ENCODE peak calls at places on chromosomes 3 and 15, in nine cellular contexts. F is heart right ventricle, L is GM23248, Z is Peyer's patch, A is GM23338, T is colonic mucosa, X is ascending aorta, I is neuronal stem cell, V is IMR-90. M is an unnamed sample. For H3K36me3 and H3K4me1, the result is how much of the 10 kb centered on the place peaks cover.

GRCh38 chr3:65776494-65776893 is 262.2 kb downstream of the MAGI1 start:
- DNase-seq in F (no peak), T (no peak), I (no peak), L (peak), A (no peak), V (peak), Z (no peak), X (no peak), M (no peak)

GRCh38 chr15:89828324-89829145 is 13.9 kb upstream of the ANPEP start:
- DNase-seq in X (no peak), L (peak), V (peak), I (no peak), Z (peak), F (peak), A (peak), T (peak), M (peak)

GRCh38 chr15:101723161-101723873 is 956 bp downstream of the TARS3 start:
- DNase-seq in X (no peak), T (peak), F (no peak), Z (no peak), V (peak), I (no peak), L (peak), A (no peak), M (peak)

GRCh38 chr3:94811836-94812235 is 749.0 kb downstream of the NSUN3 start:
- DNase-seq in I (no peak), V (no peak), Z (no peak), F (no peak), L (no peak), X (no peak), T (no peak), A (peak), M (no peak)

GRCh38 chr3:172140499-172141391 is 101.4 kb downstream of the FNDC3B start:
- DNase-seq in Z (peak), V (peak), X (no peak), L (peak), I (no peak), F (peak), A (peak), T (peak), M (no peak)

GRCh38 chr3:95240395-95240794 is 1177.5 kb downstream of the NSUN3 start:
- DNase-seq in Z (no peak), A (no peak), F (no peak), T (no peak), L (no peak), V (no peak), X (no peak), I (no peak), M (no peak)

GRCh38 chr15:27058939-27059338 is 88.0 kb downstream of the GABRG3 start:
- DNase-seq in L (no peak), X (no peak), V (no peak), I (no peak), Z (no peak), A (no peak), T (no peak), F (no peak), M (no peak)

GRCh38 chr3:11835028-11835639 is 11.6 kb downstream of the TAMM41 start:
- DNase-seq in X (no peak), L (peak), I (no peak), T (no peak), Z (no peak), F (no peak), V (peak), A (peak), M (no peak)

GRCh38 chr3:119628816-119629445 is 31.2 kb downstream of the PLA1A start:
- DNase-seq in V (no peak), Z (no peak), I (no peak), F (no peak), T (no peak), X (no peak), A (no peak), L (no peak), M (no peak)

GRCh38 chr3:119628390-119628789 is 30.7 kb downstream of the PLA1A start:
- DNase-seq in V (no peak), I (no peak), L (no peak), Z (no peak), T (no peak), F (no peak), X (no peak), A (no peak), M (no peak)

GRCh38 chr3:119625451-119626153 is 27.9 kb downstream of the PLA1A start:
- DNase-seq in T (no peak), V (no peak), L (no peak), Z (no peak), X (no peak), F (no peak), I (no peak), A (no peak), M (no peak)

GRCh38 chr3:119630119-119630518 is 30.3 kb downstream of the POPDC2 start:
- DNase-seq in A (no peak), F (no peak), V (no peak), T (no peak), I (no peak), X (no peak), Z (no peak), L (no peak), M (no peak)

DNA sequence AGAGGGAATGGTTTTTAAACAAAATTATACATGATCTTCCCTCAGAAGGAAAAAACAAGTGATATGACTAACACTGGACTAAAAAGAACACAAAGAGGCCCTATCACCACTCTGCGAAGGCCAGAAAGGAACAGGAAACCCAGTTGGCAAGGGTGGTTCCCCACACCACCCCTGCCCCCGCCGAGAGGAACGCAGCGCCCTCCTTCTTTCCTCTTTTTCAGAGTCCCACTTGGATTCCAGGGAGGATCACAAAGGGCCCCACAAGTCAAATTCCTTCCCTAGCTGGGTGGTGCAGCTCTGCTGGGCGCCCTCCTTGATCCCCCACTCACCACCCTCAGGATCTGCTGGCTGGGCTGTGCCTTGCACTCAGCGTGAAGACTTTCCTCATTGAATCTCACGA is 29.8 kb downstream of the PLA1A start:
- DNase-seq in L (no peak), Z (no peak), T (no peak), V (no peak), F (no peak), A (peak), I (no peak), X (no peak), M (no peak)
- H3K4me3 ChIP-seq in L (no peak), Z (no peak), T (no peak), V (no peak), F (no peak), A (no peak), I (no peak), X (no peak), M (no peak)

DNA sequence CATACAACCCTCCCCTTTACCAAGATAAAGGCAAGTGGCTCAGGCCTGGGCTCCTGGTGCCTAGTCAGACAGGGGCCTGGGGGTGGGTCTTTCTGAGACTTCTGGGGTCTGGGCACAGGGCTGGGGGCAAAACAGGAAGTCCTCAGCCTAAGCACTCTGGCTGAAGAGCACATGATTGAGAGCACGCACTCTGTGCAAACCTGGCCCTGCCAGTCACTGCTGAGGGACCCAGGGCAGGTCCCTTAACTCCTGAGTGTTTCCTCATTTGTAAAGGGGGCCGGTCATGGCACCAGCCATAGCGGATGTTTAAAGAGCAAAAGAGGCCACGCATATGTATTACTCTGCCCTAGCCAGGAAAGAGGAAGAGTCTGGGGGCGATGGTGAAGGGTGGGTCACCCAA is 16.0 kb downstream of the TKT start:
- DNase-seq in A (no peak), F (no peak), V (no peak), I (no peak), Z (no peak), L (no peak), T (no peak), X (no peak), M (no peak)
- H3K36me3 ChIP-seq in A (under half), F (half or more), V (half or more), I (half or more), Z (under half), L (under half), T (under half), X (half or more), M (under half)

GRCh38 chr3:71062037-71062919 is 521.2 kb downstream of the FOXP1 start:
- DNase-seq in I (no peak), A (no peak), L (peak), V (peak), T (no peak), X (no peak), F (no peak), Z (no peak), M (no peak)

GRCh38 chr3:71060536-71060935 is 523.0 kb downstream of the FOXP1 start:
- DNase-seq in X (no peak), L (no peak), A (no peak), F (no peak), Z (no peak), I (no peak), V (no peak), T (no peak), M (no peak)

GRCh38 chr3:71061037-71061436 is 522.5 kb downstream of the FOXP1 start:
- DNase-seq in X (no peak), T (no peak), L (no peak), F (no peak), A (no peak), V (no peak), I (no peak), Z (no peak), M (no peak)

GRCh38 chr3:71062920-71063767 is 520.4 kb downstream of the FOXP1 start:
- DNase-seq in L (peak), I (no peak), T (no peak), Z (no peak), V (peak), F (no peak), X (no peak), A (no peak), M (no peak)

GRCh38 chr3:71061581-71061980 is 521.9 kb downstream of the FOXP1 start:
- DNase-seq in T (no peak), A (no peak), X (no peak), V (no peak), F (no peak), L (no peak), I (no peak), Z (no peak), M (no peak)
- H3K4me1 ChIP-seq in T (under half), A (half or more), X (under half), V (under half), F (half or more), L (half or more), I (under half), Z (under half), M (under half)

GRCh38 chr3:14122301-14122700 is 2.4 kb downstream of the CHCHD4 start:
- DNase-seq in T (no peak), V (no peak), F (no peak), I (no peak), A (no peak), X (no peak), L (no peak), Z (no peak), M (no peak)
- H3K4me3 ChIP-seq in T (no peak), V (no peak), F (no peak), I (no peak), A (no peak), X (no peak), L (no peak), Z (no peak), M (no peak)

DNA sequence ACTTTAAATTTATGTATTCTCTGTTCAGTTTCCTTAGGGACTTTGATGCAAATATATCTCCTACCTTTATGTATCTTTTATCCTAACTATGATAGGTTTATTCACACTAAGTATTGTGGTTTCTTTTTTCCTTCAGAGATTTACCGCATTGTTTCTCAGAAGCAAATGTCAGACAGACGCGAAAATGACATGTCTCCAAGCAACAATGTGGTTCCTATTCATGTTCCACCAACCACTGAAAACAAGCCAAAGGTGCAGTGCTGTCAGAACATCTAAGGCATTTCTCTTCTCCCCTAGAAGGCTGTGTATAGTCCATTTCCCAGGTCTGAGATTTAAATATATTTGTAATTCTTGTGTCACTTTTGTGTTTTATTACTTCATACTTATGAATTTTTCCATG is 18.3 kb downstream of the RAB11A start:
- DNase-seq in V (no peak), Z (no peak), L (no peak), X (no peak), A (no peak), T (no peak), F (no peak), I (no peak), M (no peak)
- H3K36me3 ChIP-seq in V (under half), Z (under half), L (under half), X (half or more), A (under half), T (under half), F (half or more), I (under half), M (under half)

DNA sequence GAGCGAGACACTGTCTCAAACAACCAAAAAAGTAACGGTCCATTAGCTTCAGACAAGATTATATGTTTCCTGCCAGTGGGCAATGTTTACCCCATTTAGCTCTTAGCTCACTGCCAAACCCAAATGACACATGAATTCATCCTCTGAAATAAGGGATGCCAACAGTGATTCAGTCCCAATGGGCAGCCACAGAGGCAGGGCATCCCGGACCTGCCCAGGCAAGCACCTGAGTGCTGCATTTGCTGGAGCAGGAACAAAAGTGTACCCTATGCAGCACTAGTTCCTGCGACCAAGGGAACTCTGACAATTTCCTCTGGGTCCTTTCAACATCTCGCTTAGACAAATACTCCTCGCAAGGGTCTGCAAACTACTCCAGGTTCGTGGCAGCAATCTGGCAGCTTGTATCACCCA is 8.0 kb downstream of the IP6K2 start:
- DNase-seq in A (no peak), Z (no peak), F (no peak), I (no peak), T (no peak), X (no peak), L (peak), V (no peak), M (no peak)
- H3K4me1 ChIP-seq in A (under half), Z (under half), F (half or more), I (under half), T (under half), X (under half), L (under half), V (under half), M (under half)

GRCh38 chr3:63960048-63960711 is 48.0 kb upstream of the SCAANT1 start:
- DNase-seq in X (no peak), L (peak), Z (no peak), V (peak), I (no peak), A (no peak), T (peak), F (no peak), M (no peak)
- H3K4me3 ChIP-seq in X (peak), L (peak), Z (peak), V (no peak), I (no peak), A (no peak), T (no peak), F (no peak), M (no peak)

DNA sequence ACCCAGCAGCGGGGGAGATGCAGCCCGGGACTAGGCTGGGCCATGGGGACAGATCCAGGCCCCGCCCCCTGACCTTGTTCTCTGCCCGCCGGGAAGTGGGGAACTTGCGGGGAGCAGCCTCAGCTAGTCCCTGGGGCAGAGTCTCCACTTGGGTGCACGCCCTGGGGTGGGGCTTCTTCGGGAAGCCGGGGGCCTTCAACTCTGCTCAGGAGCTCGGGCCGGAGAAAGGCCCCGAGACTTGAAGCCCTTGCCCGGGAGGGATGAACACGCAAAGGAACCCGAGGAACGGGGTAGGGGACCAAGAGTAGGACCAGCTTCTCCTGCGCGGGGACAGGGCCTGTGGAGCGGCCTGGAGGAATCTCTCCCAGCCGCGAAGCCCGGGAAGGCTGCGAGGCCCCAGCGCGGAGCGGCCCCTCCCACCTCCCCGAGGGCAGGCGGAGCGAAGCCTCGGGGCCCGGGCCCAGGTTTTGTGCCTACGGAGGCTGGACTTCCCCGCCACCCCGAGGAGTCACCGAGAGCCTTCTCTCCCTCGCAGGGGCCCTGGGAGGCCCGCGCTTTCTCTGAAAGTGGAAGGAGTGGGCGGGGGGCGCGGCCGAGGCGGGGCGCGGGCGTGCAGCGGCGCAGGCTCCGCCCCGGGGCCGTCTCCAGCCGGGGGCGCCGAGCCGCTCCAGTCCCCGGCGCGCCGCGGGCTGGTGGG is at the start of gene ITPKA:
- DNase-seq in A (peak), X (peak), T (peak), I (peak), Z (peak), F (peak), V (peak), L (peak), M (peak)
- H3K36me3 ChIP-seq in A (under half), X (under half), T (under half), I (under half), Z (under half), F (under half), V (under half), L (under half), M (under half)

M was measured in mucosa of descending colon.